ENCODE peak calls at places on chromosomes 6 and 20, in nine cellular contexts. P is K562, X is IMR-90, C is PC-3, N is HepG2, G is SK-N-SH, L is GM12878, E is kidney, M is neural progenitor cell. B is an unnamed sample.
A peak's percentile ranks its signal among the peaks of the same experiment; 100 is the strongest.

GRCh38 chr20:35903843-35904242 is 50.5 kb downstream of the SCAND1 start:
- DNase-seq in G (no peak), M (no peak), P (peak; percentile 33), X (no peak), E (no peak), C (no peak), N (no peak), L (no peak), B (no peak)

GRCh38 chr20:51387125-51387865 is 155.2 kb downstream of the NFATC2 start:
- DNase-seq in C (no peak), G (no peak), L (no peak), N (no peak), E (no peak), X (peak; percentile 43), P (no peak), M (peak; percentile 34), B (peak; percentile 80)

GRCh38 chr20:9032758-9033157 is 36.1 kb upstream of the PLCB4 start:
- DNase-seq in M (no peak), E (no peak), N (no peak), C (no peak), X (peak; percentile 62), L (no peak), P (no peak), G (no peak), B (no peak)

GRCh38 chr6:35298625-35299140 is 1.1 kb downstream of the DEF6 start:
- DNase-seq in C (no peak), G (no peak), E (no peak), N (no peak), X (no peak), P (no peak), M (no peak), L (no peak), B (no peak)

GRCh38 chr6:142374965-142375733 is 73.3 kb downstream of the ADGRG6 start:
- DNase-seq in P (no peak), X (peak; percentile 83), C (peak; percentile 95), E (no peak), N (peak; percentile 99), G (no peak), L (no peak), M (no peak), B (no peak)

GRCh38 chr20:433300-433975 is 25.3 kb downstream of the RBCK1 start:
- DNase-seq in L (peak; percentile 86), N (no peak), M (no peak), E (no peak), X (no peak), G (no peak), P (no peak), C (no peak), B (no peak)

GRCh38 chr20:45293041-45294002 is 13.3 kb upstream of the RBPJL start:
- DNase-seq in G (peak; percentile 92), E (peak; percentile 91), L (no peak), P (peak; percentile 85), X (peak; percentile 46), C (peak; percentile 90), M (peak; percentile 90), N (peak; percentile 50), B (peak; percentile 97)

GRCh38 chr6:9136141-9136865 is 701.0 kb upstream of the SLC35B3 start:
- DNase-seq in N (no peak), C (no peak), L (no peak), P (no peak), G (no peak), E (no peak), M (no peak), X (peak; percentile 41), B (no peak)

GRCh38 chr6:32410906-32411305 is 3.9 kb upstream of the BTNL2 start:
- DNase-seq in P (no peak), C (no peak), X (no peak), G (no peak), M (no peak), N (no peak), L (no peak), E (no peak), B (no peak)

GRCh38 chr6:32411943-32412342 is 5.0 kb upstream of the BTNL2 start:
- DNase-seq in P (no peak), M (no peak), L (no peak), E (no peak), X (no peak), G (no peak), N (no peak), C (no peak), B (no peak)

GRCh38 chr6:32413427-32414047 is 6.6 kb upstream of the BTNL2 start:
- DNase-seq in N (peak; percentile 50), C (peak; percentile 83), L (peak; percentile 40), M (peak; percentile 83), E (peak; percentile 85), G (peak; percentile 63), P (peak; percentile 83), X (peak; percentile 69), B (peak; percentile 94)

GRCh38 chr6:32416031-32416430 is 9.1 kb upstream of the BTNL2 start:
- DNase-seq in X (no peak), M (no peak), G (no peak), E (no peak), C (no peak), P (no peak), L (no peak), N (no peak), B (no peak)

DNA sequence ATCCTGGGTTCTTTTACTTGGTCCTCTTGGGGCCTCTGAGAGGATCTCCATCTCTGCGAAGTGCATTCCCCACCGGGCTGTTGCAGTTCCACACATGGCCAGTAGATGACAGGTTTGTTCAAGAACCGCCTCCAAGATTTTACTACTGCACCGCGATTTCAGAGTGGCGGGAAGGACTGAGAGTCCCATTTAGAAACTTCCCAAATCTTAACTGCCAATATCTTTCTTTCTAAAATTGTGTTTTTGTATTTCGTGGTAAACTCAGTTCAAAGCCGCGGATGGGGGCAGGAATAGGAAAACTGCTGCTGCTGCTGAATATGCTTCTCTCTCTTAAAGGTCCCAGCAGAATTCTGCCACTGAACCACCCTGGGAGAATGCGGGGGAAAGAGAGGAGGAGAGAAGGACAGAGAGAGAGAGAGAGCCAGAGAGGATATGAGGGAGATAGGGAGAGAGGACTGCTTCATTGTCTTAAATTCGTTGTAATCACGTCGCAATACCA is 8.6 kb upstream of the BTNL2 start:
- DNase-seq in N (peak; percentile 61), M (peak; percentile 86), E (peak; percentile 78), X (peak; percentile 58), G (peak; percentile 50), L (no peak), C (peak; percentile 87), P (peak; percentile 74), B (peak; percentile 95)
- H3K9ac ChIP-seq in N (no peak overlapping the region), M (no peak overlapping the region), E (no peak overlapping the region), X (no peak overlapping the region), G (no peak overlapping the region), L (no peak overlapping the region), C (no peak overlapping the region), P (no peak overlapping the region), B (no peak overlapping the region)

GRCh38 chr6:24768361-24768760 is 6.4 kb upstream of the GMNN start:
- DNase-seq in P (no peak), E (no peak), C (no peak), M (no peak), L (no peak), N (no peak), G (no peak), X (peak; percentile 3), B (no peak)
- H3K9me3 ChIP-seq in P (no peaks in the 10 kb centered on the region), E (no peaks in the 10 kb centered on the region), C (no peaks in the 10 kb centered on the region), M (no peaks in the 10 kb centered on the region), L (no peaks in the 10 kb centered on the region), N (no peaks in the 10 kb centered on the region), G (no peaks in the 10 kb centered on the region), X (no peaks in the 10 kb centered on the region), B (no peaks in the 10 kb centered on the region)

GRCh38 chr6:117619178-117619577 is 16.9 kb upstream of the GOPC start:
- DNase-seq in L (no peak), C (no peak), N (no peak), M (no peak), G (no peak), E (no peak), P (no peak), X (no peak), B (no peak)

GRCh38 chr6:117617766-117618035 is 15.4 kb upstream of the GOPC start:
- DNase-seq in E (no peak), N (no peak), P (no peak), G (no peak), L (no peak), M (no peak), X (no peak), C (no peak), B (no peak)

GRCh38 chr6:117615981-117616961 is 14.0 kb upstream of the GOPC start:
- DNase-seq in X (peak; percentile 11), P (no peak), N (no peak), G (no peak), M (peak; percentile 39), L (no peak), C (no peak), E (no peak), B (peak; percentile 82)

GRCh38 chr6:117616971-117617765 is 14.9 kb upstream of the GOPC start:
- DNase-seq in E (no peak), X (no peak), P (no peak), M (no peak), G (no peak), L (no peak), N (no peak), C (no peak), B (no peak)

GRCh38 chr6:117613920-117614535 is 11.7 kb upstream of the GOPC start:
- DNase-seq in N (no peak), C (no peak), X (no peak), G (no peak), M (peak; percentile 13), L (no peak), P (no peak), E (no peak), B (peak; percentile 53)
- H3K9ac ChIP-seq in N (no peak overlapping the region), C (no peak overlapping the region), X (no peak overlapping the region), G (no peak overlapping the region), M (no peak overlapping the region), L (no peak overlapping the region), P (no peak overlapping the region), E (no peak overlapping the region), B (no peak overlapping the region)

GRCh38 chr20:29410805-29411457 is 1846.5 kb upstream of the DEFB115 start:
- DNase-seq in E (peak; percentile 78), N (no peak), G (peak; percentile 15), L (no peak), X (no peak), C (no peak), M (no peak), P (peak; percentile 7), B (no peak)

GRCh38 chr20:29408034-29408695 is 1849.3 kb upstream of the DEFB115 start:
- DNase-seq in P (no peak), L (no peak), M (no peak), N (no peak), C (no peak), E (peak; percentile 58), G (peak; percentile 34), X (no peak), B (no peak)

DNA sequence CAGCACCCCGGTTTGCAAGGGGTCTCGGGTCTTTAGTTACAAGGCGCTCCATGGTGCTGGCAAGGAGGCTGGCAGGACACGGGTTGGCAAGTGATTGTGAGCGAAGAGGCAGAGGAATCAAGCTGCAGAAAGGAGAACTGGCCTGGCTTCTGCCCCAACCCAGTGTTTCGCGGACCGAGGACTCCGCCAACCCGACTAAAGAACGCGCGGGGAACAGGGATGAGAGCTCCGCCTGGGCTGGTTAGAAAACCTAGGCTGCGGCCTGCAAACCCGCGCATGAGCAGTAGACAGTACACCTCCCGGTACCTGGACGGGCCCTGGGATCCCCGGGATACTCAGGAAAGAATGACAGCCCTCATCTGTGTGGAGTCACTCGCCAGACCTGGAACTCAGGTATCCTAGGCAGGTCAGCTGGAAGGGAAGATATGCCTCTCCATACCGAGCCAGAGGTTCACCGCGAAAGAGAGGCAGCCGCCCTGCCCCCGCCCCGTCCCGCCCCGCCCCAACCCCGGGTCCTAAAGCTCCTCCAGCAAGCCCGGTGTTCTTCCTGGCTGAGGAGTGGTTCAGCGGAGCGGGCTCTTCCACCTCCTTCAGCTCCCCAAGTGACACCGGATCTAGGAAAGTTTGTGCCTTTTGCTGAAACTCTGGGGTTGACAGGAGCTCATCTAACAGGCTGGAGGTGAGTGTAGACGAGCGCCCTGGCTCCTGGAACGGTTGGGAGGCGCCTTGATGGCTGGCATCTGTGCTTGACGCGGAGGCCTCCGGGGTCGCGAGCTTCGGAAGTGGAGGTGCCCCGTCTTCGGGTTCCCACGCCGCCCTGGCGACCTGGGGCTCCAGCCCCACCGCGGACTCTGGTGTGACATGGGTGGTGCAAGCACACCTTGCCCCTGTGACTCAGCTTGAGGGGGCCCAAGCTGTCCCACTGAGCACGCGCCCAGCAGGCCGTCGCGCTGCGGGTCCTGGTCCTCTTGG is 1847.3 kb upstream of the DEFB115 start:
- DNase-seq in M (no peak), P (no peak), E (peak; percentile 75), C (no peak), N (no peak), L (no peak), X (no peak), G (peak; percentile 22), B (no peak)
- H3K9me3 ChIP-seq in M (no peaks in the 10 kb centered on the region), P (no peaks in the 10 kb centered on the region), E (no peaks in the 10 kb centered on the region), C (peaks cover 4% of the 10 kb centered on the region), N (peaks cover 40% of the 10 kb centered on the region), L (no peaks in the 10 kb centered on the region), X (peaks cover 26% of the 10 kb centered on the region), G (no peaks in the 10 kb centered on the region), B (peaks cover 44% of the 10 kb centered on the region)

B was measured in endodermal cell.